ENCODE peak calls at places on chromosomes 7 and 10, in nine cellular contexts. V is head of caudate nucleus; K is NAMALWA; B is Caco-2; C is HL-60; M is cerebellar cortex; P is activated CD8-positive, alpha-beta memory T cell treated with anti-CD3 and anti-CD28 coated beads, Interleukin-2, amount 50 U/mL, for 48 hours; O is activated T-cell treated with anti-CD3 and anti-CD28 coated beads, Interleukin-2, amount 50 U/mL, for 72 hours; Q is left ventricle myocardium inferior. T is an unnamed sample.

GRCh38 chr7:127897704-127898454 is 133.4 kb downstream of the LRRC4 start:
- DNase-seq in V (no peak), K (no peak), B (no peak), C (no peak), M (no peak), P (no peak), O (no peak), Q (no peak), T (peak; percentile 64)

GRCh38 chr10:127990846-127991542 is 84.1 kb downstream of the PTPRE start:
- DNase-seq in V (no peak), K (no peak), B (no peak), C (no peak), M (no peak), P (no peak), O (peak; percentile 59), Q (no peak), T (peak; percentile 88)

GRCh38 chr10:66671562-66671961 is 254.3 kb upstream of the LRRTM3 start:
- DNase-seq in V (no peak), K (no peak), B (no peak), C (no peak), M (no peak), P (no peak), O (no peak), Q (no peak), T (no peak)

GRCh38 chr7:45149606-45150005 is 8.0 kb upstream of the RAMP3 start:
- DNase-seq in V (no peak), K (no peak), B (peak; percentile 19), C (no peak), M (no peak), P (no peak), O (no peak), Q (no peak), T (no peak)

GRCh38 chr7:40643664-40644063 is 508.9 kb downstream of the SUGCT start:
- DNase-seq in V (no peak), K (no peak), B (peak; percentile 47), C (no peak), M (no peak), P (no peak), O (no peak), Q (no peak), T (no peak)

GRCh38 chr10:123930340-123931001 is 38.9 kb upstream of the CPXM2 start:
- DNase-seq in V (no peak), K (no peak), B (no peak), C (no peak), M (no peak), P (no peak), O (no peak), Q (no peak), T (no peak)

GRCh38 chr10:101301111-101301731 is 52.7 kb upstream of the BTRC start:
- DNase-seq in V (no peak), K (peak; percentile 73), B (peak; percentile 68), C (peak; percentile 35), M (peak; percentile 74), P (peak; percentile 62), O (peak; percentile 61), Q (no peak), T (peak; percentile 61)

GRCh38 chr10:72283131-72283530 is 9.4 kb downstream of the DDIT4 start:
- DNase-seq in V (no peak), K (no peak), B (no peak), C (no peak), M (no peak), P (no peak), O (no peak), Q (no peak), T (no peak)

GRCh38 chr7:45655539-45655938 is 81.4 kb downstream of the ADCY1 start:
- DNase-seq in V (no peak), K (no peak), B (no peak), C (no peak), M (no peak), P (no peak), O (no peak), Q (no peak), T (no peak)

GRCh38 chr10:4351723-4352565 is 474.1 kb upstream of the AKR1E2 start:
- DNase-seq in V (no peak), K (no peak), B (no peak), C (no peak), M (no peak), P (no peak), O (no peak), Q (no peak), T (no peak)

GRCh38 chr10:43043773-43044394 is 33.0 kb upstream of the RET start:
- DNase-seq in V (peak; percentile 17), K (peak; percentile 13), B (peak; percentile 32), C (no peak), M (no peak), P (no peak), O (no peak), Q (no peak), T (no peak)

GRCh38 chr10:13167568-13167967 is 6.2 kb downstream of the MCM10 start:
- DNase-seq in V (no peak), K (no peak), B (no peak), C (no peak), M (no peak), P (no peak), O (no peak), Q (no peak), T (no peak)

GRCh38 chr7:150481207-150481920 is 30.9 kb downstream of the GIMAP8 start:
- DNase-seq in V (no peak), K (no peak), B (no peak), C (no peak), M (no peak), P (peak; percentile 73), O (peak; percentile 54), Q (no peak), T (peak; percentile 74)

GRCh38 chr7:37973915-37974314 is 53.5 kb downstream of the EPDR1 start:
- DNase-seq in V (no peak), K (no peak), B (no peak), C (no peak), M (no peak), P (no peak), O (no peak), Q (no peak), T (no peak)

GRCh38 chr10:78952686-78953085 is 116.1 kb upstream of the ZMIZ1 start:
- DNase-seq in V (no peak), K (no peak), B (no peak), C (no peak), M (no peak), P (no peak), O (no peak), Q (peak; percentile 53), T (no peak)

GRCh38 chr7:53602817-53603418 is 567.5 kb downstream of the POM121L12 start:
- DNase-seq in V (no peak), K (no peak), B (peak; percentile 52), C (no peak), M (no peak), P (no peak), O (no peak), Q (no peak), T (no peak)

GRCh38 chr10:62653254-62653653 is 151.3 kb upstream of the ADO start:
- DNase-seq in V (no peak), K (peak; percentile 88), B (no peak), C (no peak), M (no peak), P (no peak), O (no peak), Q (no peak), T (no peak)

GRCh38 chr10:130192276-130192848 is 56.2 kb downstream of the GLRX3 start:
- DNase-seq in V (no peak), K (no peak), B (no peak), C (no peak), M (no peak), P (no peak), O (no peak), Q (no peak), T (no peak)

GRCh38 chr7:126529833-126530232 is 722.9 kb downstream of the GRM8 start:
- DNase-seq in V (no peak), K (no peak), B (no peak), C (no peak), M (no peak), P (no peak), O (no peak), Q (no peak), T (no peak)

GRCh38 chr10:33204049-33204448 is 130.4 kb downstream of the NRP1 start:
- DNase-seq in V (no peak), K (no peak), B (no peak), C (no peak), M (no peak), P (no peak), O (no peak), Q (no peak), T (no peak)

GRCh38 chr10:33618196-33618595 is 283.7 kb upstream of the NRP1 start:
- DNase-seq in V (no peak), K (no peak), B (no peak), C (no peak), M (no peak), P (no peak), O (no peak), Q (no peak), T (no peak)

GRCh38 chr7:50119815-50120637 is 27.0 kb upstream of the ZPBP start:
- DNase-seq in V (no peak), K (peak; percentile 94), B (no peak), C (no peak), M (no peak), P (no peak), O (peak; percentile 43), Q (no peak), T (peak; percentile 64)

GRCh38 chr10:51231754-51232153 is 157.5 kb downstream of the PRKG1 start:
- DNase-seq in V (no peak), K (no peak), B (no peak), C (no peak), M (no peak), P (no peak), O (no peak), Q (no peak), T (no peak)

GRCh38 chr10:132143162-132143561 is 43.6 kb upstream of the DPYSL4 start:
- DNase-seq in V (no peak), K (no peak), B (no peak), C (no peak), M (no peak), P (no peak), O (no peak), Q (no peak), T (no peak)

GRCh38 chr7:140604760-140605159 is 35.9 kb downstream of the DENND2A start:
- DNase-seq in V (no peak), K (no peak), B (no peak), C (no peak), M (no peak), P (no peak), O (no peak), Q (no peak), T (no peak)

T was measured in activated CD8-positive, alpha-beta T cell treated with anti-CD3 and anti-CD28 coated beads for 36 hours.